ENCODE peak calls at places on chromosomes 1 and 21, in six cellular contexts. One of them, this sample, is unnamed.

GRCh38 chr1:23751050-23751814 is 8.0 kb downstream of the ELOA start:
- DNase-seq in cardiac muscle cell: peak
- DNase-seq in Peyer's patch: no peak
- DNase-seq in aorta: no peak
- DNase-seq in ovary: peak
- DNase-seq in kidney: no peak
- DNase-seq in this sample: no peak

GRCh38 chr1:16119926-16120325 is 35.9 kb downstream of the EPHA2 start:
- DNase-seq in kidney: peak
- DNase-seq in aorta: peak
- DNase-seq in cardiac muscle cell: no peak
- DNase-seq in Peyer's patch: peak
- DNase-seq in ovary: no peak
- DNase-seq in this sample: peak

GRCh38 chr21:38800046-38800758 is 5.5 kb upstream of the ETS2 start:
- DNase-seq in Peyer's patch: no peak
- DNase-seq in aorta: no peak
- DNase-seq in kidney: no peak
- DNase-seq in cardiac muscle cell: no peak
- DNase-seq in ovary: no peak
- DNase-seq in this sample: no peak

GRCh38 chr1:234309598-234310459 is 63.4 kb upstream of the COA6 start:
- DNase-seq in aorta: peak
- DNase-seq in kidney: no peak
- DNase-seq in Peyer's patch: peak
- DNase-seq in cardiac muscle cell: peak
- DNase-seq in ovary: peak
- DNase-seq in this sample: peak

GRCh38 chr1:145961425-145962156 is 2.8 kb downstream of the ANKRD34A start:
- DNase-seq in Peyer's patch: peak
- DNase-seq in ovary: peak
- DNase-seq in aorta: peak
- DNase-seq in cardiac muscle cell: peak
- DNase-seq in kidney: peak
- DNase-seq in this sample: peak

GRCh38 chr1:117301906-117302305 is 65.3 kb upstream of the MAN1A2 start:
- DNase-seq in aorta: no peak
- DNase-seq in ovary: no peak
- DNase-seq in kidney: no peak
- DNase-seq in cardiac muscle cell: no peak
- DNase-seq in Peyer's patch: no peak
- DNase-seq in this sample: no peak

GRCh38 chr1:17013598-17014320 is 2.0 kb upstream of the ATP13A2 start:
- DNase-seq in cardiac muscle cell: no peak
- DNase-seq in aorta: no peak
- DNase-seq in kidney: peak
- DNase-seq in Peyer's patch: peak
- DNase-seq in ovary: no peak
- DNase-seq in this sample: peak

GRCh38 chr1:90835661-90836344 is 118.7 kb upstream of the BARHL2 start:
- DNase-seq in cardiac muscle cell: no peak
- DNase-seq in Peyer's patch: peak
- DNase-seq in aorta: peak
- DNase-seq in kidney: peak
- DNase-seq in ovary: no peak
- DNase-seq in this sample: no peak

GRCh38 chr1:238408737-238409136 is 518.0 kb upstream of the ZP4 start:
- DNase-seq in aorta: no peak
- DNase-seq in ovary: no peak
- DNase-seq in cardiac muscle cell: no peak
- DNase-seq in Peyer's patch: no peak
- DNase-seq in kidney: no peak
- DNase-seq in this sample: no peak

GRCh38 chr1:202586018-202586821 is 124.0 kb downstream of the SYT2 start:
- DNase-seq in kidney: no peak
- DNase-seq in aorta: peak
- DNase-seq in Peyer's patch: no peak
- DNase-seq in cardiac muscle cell: no peak
- DNase-seq in ovary: no peak
- DNase-seq in this sample: peak

GRCh38 chr1:203471841-203472240 is 3.8 kb upstream of the PRELP start:
- DNase-seq in kidney: no peak
- DNase-seq in aorta: no peak
- DNase-seq in cardiac muscle cell: no peak
- DNase-seq in Peyer's patch: no peak
- DNase-seq in ovary: peak
- DNase-seq in this sample: no peak

GRCh38 chr21:37636152-37636860 is 269.7 kb downstream of the DYRK1A start:
- DNase-seq in ovary: no peak
- DNase-seq in kidney: no peak
- DNase-seq in cardiac muscle cell: peak
- DNase-seq in Peyer's patch: no peak
- DNase-seq in aorta: no peak
- DNase-seq in this sample: no peak

GRCh38 chr1:32702599-32703478 is at the start of gene SYNC:
- DNase-seq in aorta: peak
- DNase-seq in kidney: peak
- DNase-seq in cardiac muscle cell: peak
- DNase-seq in ovary: peak
- DNase-seq in Peyer's patch: peak
- DNase-seq in this sample: peak

GRCh38 chr1:32701951-32702598 is 495 bp downstream of the SYNC start:
- DNase-seq in ovary: no peak
- DNase-seq in kidney: peak
- DNase-seq in cardiac muscle cell: peak
- DNase-seq in Peyer's patch: peak
- DNase-seq in aorta: peak
- DNase-seq in this sample: peak

GRCh38 chr1:32705516-32705915 is 2.9 kb upstream of the SYNC start:
- DNase-seq in kidney: peak
- DNase-seq in Peyer's patch: no peak
- DNase-seq in ovary: no peak
- DNase-seq in cardiac muscle cell: no peak
- DNase-seq in aorta: no peak
- DNase-seq in this sample: no peak

GRCh38 chr1:32703479-32704291 is 1.1 kb upstream of the SYNC start:
- DNase-seq in aorta: peak
- DNase-seq in Peyer's patch: no peak
- DNase-seq in kidney: peak
- DNase-seq in ovary: peak
- DNase-seq in cardiac muscle cell: no peak
- DNase-seq in this sample: peak

GRCh38 chr1:32701421-32701911 is 1.1 kb downstream of the SYNC start:
- DNase-seq in aorta: peak
- DNase-seq in cardiac muscle cell: peak
- DNase-seq in Peyer's patch: peak
- DNase-seq in kidney: peak
- DNase-seq in ovary: no peak
- DNase-seq in this sample: peak
- H3K4me3 ChIP-seq in aorta: peak
- H3K4me3 ChIP-seq in cardiac muscle cell: no peak
- H3K4me3 ChIP-seq in Peyer's patch: no peak
- H3K4me3 ChIP-seq in kidney: no peak
- H3K4me3 ChIP-seq in ovary: no peak
- H3K4me3 ChIP-seq in this sample: no peak

GRCh38 chr1:36397378-36398230 is at the start of gene LSM10:
- DNase-seq in cardiac muscle cell: peak
- DNase-seq in Peyer's patch: peak
- DNase-seq in aorta: peak
- DNase-seq in ovary: peak
- DNase-seq in kidney: peak
- DNase-seq in this sample: peak

GRCh38 chr1:36396359-36396758 is 1.3 kb downstream of the LSM10 start:
- DNase-seq in Peyer's patch: no peak
- DNase-seq in cardiac muscle cell: no peak
- DNase-seq in ovary: no peak
- DNase-seq in aorta: no peak
- DNase-seq in kidney: no peak
- DNase-seq in this sample: no peak

GRCh38 chr1:36397083-36397377 is 678 bp downstream of the LSM10 start:
- DNase-seq in kidney: no peak
- DNase-seq in cardiac muscle cell: no peak
- DNase-seq in ovary: no peak
- DNase-seq in Peyer's patch: no peak
- DNase-seq in aorta: no peak
- DNase-seq in this sample: no peak

GRCh38 chr1:36400514-36400824 is 2.8 kb upstream of the LSM10 start:
- DNase-seq in Peyer's patch: no peak
- DNase-seq in cardiac muscle cell: peak
- DNase-seq in aorta: no peak
- DNase-seq in ovary: no peak
- DNase-seq in kidney: no peak
- DNase-seq in this sample: no peak

DNA sequence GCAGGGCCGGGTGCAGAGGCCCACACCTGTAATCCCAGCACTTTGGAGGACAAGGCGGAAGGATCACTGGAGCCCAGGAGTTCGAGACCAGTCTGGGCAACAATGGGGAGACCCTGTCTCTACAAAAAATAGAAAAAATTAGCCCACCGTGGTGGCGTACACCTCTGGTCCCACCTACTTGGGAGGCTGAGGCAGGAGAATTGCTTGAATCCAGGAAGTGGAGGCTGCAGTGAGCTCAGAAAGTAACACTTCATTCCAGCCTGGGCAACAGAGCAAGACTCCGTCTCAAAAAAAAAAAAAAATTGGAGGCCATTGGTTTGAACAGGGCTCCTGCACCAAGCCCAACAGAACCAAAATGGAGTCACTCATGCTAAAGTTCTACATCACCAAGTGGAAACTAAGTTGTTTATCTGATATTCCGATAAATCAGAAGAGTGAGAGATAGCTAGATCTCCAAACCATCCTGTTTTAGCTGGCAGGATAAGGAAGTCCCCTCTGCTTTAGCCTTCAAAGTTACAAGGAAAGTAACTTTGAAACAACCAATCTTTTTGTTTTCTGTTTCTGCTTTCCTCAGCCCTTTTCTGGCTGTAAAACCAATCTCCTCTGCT is 766 bp upstream of the LSM10 start:
- DNase-seq in cardiac muscle cell: no peak
- DNase-seq in aorta: no peak
- DNase-seq in ovary: no peak
- DNase-seq in kidney: no peak
- DNase-seq in Peyer's patch: no peak
- DNase-seq in this sample: no peak
- H3K4me3 ChIP-seq in cardiac muscle cell: no peak
- H3K4me3 ChIP-seq in aorta: no peak
- H3K4me3 ChIP-seq in ovary: no peak
- H3K4me3 ChIP-seq in kidney: peak
- H3K4me3 ChIP-seq in Peyer's patch: no peak
- H3K4me3 ChIP-seq in this sample: peak

GRCh38 chr1:83512371-83513004 is 486.4 kb downstream of the TTLL7 start:
- DNase-seq in Peyer's patch: no peak
- DNase-seq in aorta: no peak
- DNase-seq in kidney: no peak
- DNase-seq in cardiac muscle cell: no peak
- DNase-seq in ovary: no peak
- DNase-seq in this sample: no peak

GRCh38 chr1:83511327-83511726 is 487.6 kb downstream of the TTLL7 start:
- DNase-seq in aorta: no peak
- DNase-seq in cardiac muscle cell: no peak
- DNase-seq in kidney: no peak
- DNase-seq in Peyer's patch: no peak
- DNase-seq in ovary: no peak
- DNase-seq in this sample: no peak

GRCh38 chr1:83505148-83505547 is 493.8 kb downstream of the TTLL7 start:
- DNase-seq in cardiac muscle cell: no peak
- DNase-seq in aorta: no peak
- DNase-seq in kidney: no peak
- DNase-seq in ovary: no peak
- DNase-seq in Peyer's patch: no peak
- DNase-seq in this sample: no peak

GRCh38 chr1:83509229-83509870 is 489.6 kb downstream of the TTLL7 start:
- DNase-seq in kidney: no peak
- DNase-seq in cardiac muscle cell: no peak
- DNase-seq in Peyer's patch: no peak
- DNase-seq in aorta: no peak
- DNase-seq in ovary: no peak
- DNase-seq in this sample: no peak

GRCh38 chr1:83508485-83509151 is 490.3 kb downstream of the TTLL7 start:
- DNase-seq in cardiac muscle cell: no peak
- DNase-seq in aorta: peak
- DNase-seq in Peyer's patch: no peak
- DNase-seq in kidney: no peak
- DNase-seq in ovary: no peak
- DNase-seq in this sample: no peak
- H3K4me3 ChIP-seq in cardiac muscle cell: no peak
- H3K4me3 ChIP-seq in aorta: peak
- H3K4me3 ChIP-seq in Peyer's patch: no peak
- H3K4me3 ChIP-seq in kidney: no peak
- H3K4me3 ChIP-seq in ovary: no peak
- H3K4me3 ChIP-seq in this sample: no peak

GRCh38 chr1:51119331-51119730 is 17.3 kb downstream of the C1orf185 start:
- DNase-seq in Peyer's patch: no peak
- DNase-seq in aorta: no peak
- DNase-seq in ovary: no peak
- DNase-seq in kidney: no peak
- DNase-seq in cardiac muscle cell: no peak
- DNase-seq in this sample: no peak
- H3K4me3 ChIP-seq in Peyer's patch: no peak
- H3K4me3 ChIP-seq in aorta: no peak
- H3K4me3 ChIP-seq in ovary: no peak
- H3K4me3 ChIP-seq in kidney: no peak
- H3K4me3 ChIP-seq in cardiac muscle cell: no peak
- H3K4me3 ChIP-seq in this sample: no peak

GRCh38 chr1:232142403-232143314 is 487.3 kb downstream of the SIPA1L2 start:
- DNase-seq in kidney: peak
- DNase-seq in Peyer's patch: no peak
- DNase-seq in cardiac muscle cell: no peak
- DNase-seq in ovary: no peak
- DNase-seq in aorta: peak
- DNase-seq in this sample: no peak
- H3K4me3 ChIP-seq in kidney: no peak
- H3K4me3 ChIP-seq in Peyer's patch: no peak
- H3K4me3 ChIP-seq in cardiac muscle cell: no peak
- H3K4me3 ChIP-seq in ovary: no peak
- H3K4me3 ChIP-seq in aorta: no peak
- H3K4me3 ChIP-seq in this sample: no peak

GRCh38 chr1:184865831-184866230 is 108.5 kb downstream of the NIBAN1 start:
- DNase-seq in aorta: no peak
- DNase-seq in ovary: no peak
- DNase-seq in Peyer's patch: no peak
- DNase-seq in cardiac muscle cell: no peak
- DNase-seq in kidney: no peak
- DNase-seq in this sample: no peak
- H3K4me3 ChIP-seq in aorta: no peak
- H3K4me3 ChIP-seq in ovary: no peak
- H3K4me3 ChIP-seq in Peyer's patch: no peak
- H3K4me3 ChIP-seq in cardiac muscle cell: no peak
- H3K4me3 ChIP-seq in kidney: no peak
- H3K4me3 ChIP-seq in this sample: no peak

This sample was measured in spleen.